ENCODE peak calls at places on chromosomes 2 and 18, in eight cellular contexts. One of them, this sample, is unnamed.
A peak's percentile ranks its signal among the peaks of the same experiment; 100 is the strongest.

GRCh38 chr2:73036779-73037165 is 34.7 kb downstream of the SFXN5 start:
- DNase-seq in lower lobe of right lung: no peak
- DNase-seq in upper lobe of right lung: no peak
- DNase-seq in right lobe of liver: peak; percentile 42
- DNase-seq in NT2/D1: no peak
- DNase-seq in WERI-Rb-1: no peak
- DNase-seq in endothelial cell of umbilical vein: no peak
- DNase-seq in hepatocyte: no peak
- DNase-seq in this sample: no peak

GRCh38 chr2:109612991-109613921 is 510 bp downstream of the SEPTIN10 start:
- DNase-seq in NT2/D1: no peak
- DNase-seq in upper lobe of right lung: no peak
- DNase-seq in lower lobe of right lung: peak; percentile 75
- DNase-seq in endothelial cell of umbilical vein: peak; percentile 72
- DNase-seq in WERI-Rb-1: no peak
- DNase-seq in right lobe of liver: peak; percentile 72
- DNase-seq in hepatocyte: peak; percentile 75
- DNase-seq in this sample: peak; percentile 78

GRCh38 chr2:39632871-39633270 is 32.8 kb upstream of the TMEM178A start:
- DNase-seq in NT2/D1: no peak
- DNase-seq in upper lobe of right lung: no peak
- DNase-seq in WERI-Rb-1: no peak
- DNase-seq in lower lobe of right lung: no peak
- DNase-seq in endothelial cell of umbilical vein: no peak
- DNase-seq in right lobe of liver: no peak
- DNase-seq in hepatocyte: no peak
- DNase-seq in this sample: no peak

GRCh38 chr2:233979748-233980147 is 62.6 kb downstream of the TRPM8 start:
- DNase-seq in upper lobe of right lung: no peak
- DNase-seq in lower lobe of right lung: no peak
- DNase-seq in right lobe of liver: peak; percentile 86
- DNase-seq in NT2/D1: no peak
- DNase-seq in WERI-Rb-1: no peak
- DNase-seq in endothelial cell of umbilical vein: no peak
- DNase-seq in hepatocyte: no peak
- DNase-seq in this sample: no peak

GRCh38 chr2:190564838-190565237 is 30.3 kb upstream of the NEMP2 start:
- DNase-seq in endothelial cell of umbilical vein: no peak
- DNase-seq in WERI-Rb-1: no peak
- DNase-seq in upper lobe of right lung: no peak
- DNase-seq in lower lobe of right lung: no peak
- DNase-seq in right lobe of liver: no peak
- DNase-seq in hepatocyte: no peak
- DNase-seq in NT2/D1: no peak
- DNase-seq in this sample: no peak

GRCh38 chr2:47008381-47009280 is 93.0 kb upstream of the MCFD2 start:
- DNase-seq in lower lobe of right lung: no peak
- DNase-seq in upper lobe of right lung: no peak
- DNase-seq in NT2/D1: peak; percentile 79
- DNase-seq in endothelial cell of umbilical vein: no peak
- DNase-seq in right lobe of liver: no peak
- DNase-seq in hepatocyte: peak; percentile 43
- DNase-seq in WERI-Rb-1: peak; percentile 90
- DNase-seq in this sample: peak; percentile 81

GRCh38 chr2:11829947-11830707 is 83.7 kb downstream of the LPIN1 start:
- DNase-seq in endothelial cell of umbilical vein: peak; percentile 96
- DNase-seq in NT2/D1: peak; percentile 85
- DNase-seq in upper lobe of right lung: peak; percentile 82
- DNase-seq in WERI-Rb-1: peak; percentile 88
- DNase-seq in right lobe of liver: peak; percentile 54
- DNase-seq in hepatocyte: peak; percentile 90
- DNase-seq in lower lobe of right lung: peak; percentile 73
- DNase-seq in this sample: peak; percentile 70

GRCh38 chr2:168913171-168913484 is 12.0 kb downstream of the G6PC2 start:
- DNase-seq in endothelial cell of umbilical vein: no peak
- DNase-seq in upper lobe of right lung: no peak
- DNase-seq in NT2/D1: no peak
- DNase-seq in hepatocyte: no peak
- DNase-seq in lower lobe of right lung: no peak
- DNase-seq in right lobe of liver: no peak
- DNase-seq in WERI-Rb-1: no peak
- DNase-seq in this sample: no peak

GRCh38 chr2:16263241-16263890 is 323.0 kb downstream of the MYCN start:
- DNase-seq in hepatocyte: no peak
- DNase-seq in endothelial cell of umbilical vein: no peak
- DNase-seq in NT2/D1: no peak
- DNase-seq in right lobe of liver: no peak
- DNase-seq in upper lobe of right lung: no peak
- DNase-seq in WERI-Rb-1: no peak
- DNase-seq in lower lobe of right lung: no peak
- DNase-seq in this sample: no peak

GRCh38 chr2:168584934-168585333 is 128.9 kb downstream of the CERS6 start:
- DNase-seq in NT2/D1: no peak
- DNase-seq in WERI-Rb-1: no peak
- DNase-seq in upper lobe of right lung: no peak
- DNase-seq in endothelial cell of umbilical vein: no peak
- DNase-seq in lower lobe of right lung: no peak
- DNase-seq in right lobe of liver: no peak
- DNase-seq in hepatocyte: no peak
- DNase-seq in this sample: no peak

GRCh38 chr2:173286153-173286809 is 68.4 kb upstream of the CDCA7 start:
- DNase-seq in right lobe of liver: no peak
- DNase-seq in upper lobe of right lung: no peak
- DNase-seq in endothelial cell of umbilical vein: no peak
- DNase-seq in lower lobe of right lung: no peak
- DNase-seq in NT2/D1: no peak
- DNase-seq in hepatocyte: no peak
- DNase-seq in WERI-Rb-1: no peak
- DNase-seq in this sample: peak; percentile 39

GRCh38 chr2:3612639-3613523 is 18.0 kb downstream of the COLEC11 start:
- DNase-seq in endothelial cell of umbilical vein: no peak
- DNase-seq in upper lobe of right lung: peak; percentile 51
- DNase-seq in lower lobe of right lung: no peak
- DNase-seq in WERI-Rb-1: no peak
- DNase-seq in hepatocyte: no peak
- DNase-seq in NT2/D1: no peak
- DNase-seq in right lobe of liver: peak; percentile 40
- DNase-seq in this sample: peak; percentile 31

GRCh38 chr2:226873051-226873620 is 37.3 kb downstream of the RHBDD1 start:
- DNase-seq in NT2/D1: no peak
- DNase-seq in WERI-Rb-1: no peak
- DNase-seq in endothelial cell of umbilical vein: no peak
- DNase-seq in hepatocyte: no peak
- DNase-seq in upper lobe of right lung: no peak
- DNase-seq in right lobe of liver: no peak
- DNase-seq in lower lobe of right lung: no peak
- DNase-seq in this sample: no peak

GRCh38 chr2:109180786-109181185 is 51.8 kb downstream of the SH3RF3 start:
- DNase-seq in upper lobe of right lung: no peak
- DNase-seq in WERI-Rb-1: no peak
- DNase-seq in hepatocyte: no peak
- DNase-seq in lower lobe of right lung: no peak
- DNase-seq in right lobe of liver: no peak
- DNase-seq in NT2/D1: no peak
- DNase-seq in endothelial cell of umbilical vein: no peak
- DNase-seq in this sample: no peak

GRCh38 chr2:113981404-113982134 is 91.7 kb downstream of the ACTR3 start:
- DNase-seq in upper lobe of right lung: no peak
- DNase-seq in right lobe of liver: no peak
- DNase-seq in endothelial cell of umbilical vein: no peak
- DNase-seq in WERI-Rb-1: no peak
- DNase-seq in NT2/D1: no peak
- DNase-seq in hepatocyte: no peak
- DNase-seq in lower lobe of right lung: no peak
- DNase-seq in this sample: no peak

GRCh38 chr18:79332601-79333000 is 63.1 kb upstream of the NFATC1 start:
- DNase-seq in hepatocyte: no peak
- DNase-seq in NT2/D1: no peak
- DNase-seq in WERI-Rb-1: no peak
- DNase-seq in upper lobe of right lung: no peak
- DNase-seq in lower lobe of right lung: no peak
- DNase-seq in right lobe of liver: no peak
- DNase-seq in endothelial cell of umbilical vein: no peak
- DNase-seq in this sample: peak; percentile 49

GRCh38 chr2:212021947-212022346 is 516.7 kb downstream of the ERBB4 start:
- DNase-seq in lower lobe of right lung: no peak
- DNase-seq in NT2/D1: no peak
- DNase-seq in endothelial cell of umbilical vein: peak; percentile 42
- DNase-seq in hepatocyte: no peak
- DNase-seq in right lobe of liver: no peak
- DNase-seq in upper lobe of right lung: no peak
- DNase-seq in WERI-Rb-1: no peak
- DNase-seq in this sample: no peak

GRCh38 chr2:200397785-200398184 is 91.3 kb downstream of the SPATS2L start:
- DNase-seq in WERI-Rb-1: no peak
- DNase-seq in NT2/D1: no peak
- DNase-seq in endothelial cell of umbilical vein: no peak
- DNase-seq in hepatocyte: no peak
- DNase-seq in lower lobe of right lung: no peak
- DNase-seq in right lobe of liver: no peak
- DNase-seq in upper lobe of right lung: no peak
- DNase-seq in this sample: no peak

GRCh38 chr18:3041857-3042256 is 28.9 kb upstream of the LPIN2 start:
- DNase-seq in upper lobe of right lung: no peak
- DNase-seq in WERI-Rb-1: no peak
- DNase-seq in right lobe of liver: no peak
- DNase-seq in hepatocyte: no peak
- DNase-seq in lower lobe of right lung: no peak
- DNase-seq in endothelial cell of umbilical vein: no peak
- DNase-seq in NT2/D1: no peak
- DNase-seq in this sample: no peak

GRCh38 chr18:59006461-59007067 is 133.1 kb upstream of the SEC11C start:
- DNase-seq in endothelial cell of umbilical vein: no peak
- DNase-seq in upper lobe of right lung: no peak
- DNase-seq in NT2/D1: no peak
- DNase-seq in WERI-Rb-1: no peak
- DNase-seq in hepatocyte: no peak
- DNase-seq in lower lobe of right lung: no peak
- DNase-seq in right lobe of liver: no peak
- DNase-seq in this sample: no peak

GRCh38 chr18:37548679-37549289 is 16.8 kb downstream of the CELF4 start:
- DNase-seq in hepatocyte: no peak
- DNase-seq in lower lobe of right lung: no peak
- DNase-seq in right lobe of liver: no peak
- DNase-seq in NT2/D1: no peak
- DNase-seq in upper lobe of right lung: peak; percentile 52
- DNase-seq in endothelial cell of umbilical vein: no peak
- DNase-seq in WERI-Rb-1: no peak
- DNase-seq in this sample: no peak
- H3K27me3 ChIP-seq in hepatocyte: peaks cover 3% of the 10 kb centered on the region
- H3K27me3 ChIP-seq in lower lobe of right lung: peaks cover 4% of the 10 kb centered on the region
- H3K27me3 ChIP-seq in right lobe of liver: no peaks in the 10 kb centered on the region
- H3K27me3 ChIP-seq in NT2/D1: peaks cover 15% of the 10 kb centered on the region
- H3K27me3 ChIP-seq in upper lobe of right lung: peaks cover 18% of the 10 kb centered on the region
- H3K27me3 ChIP-seq in endothelial cell of umbilical vein: no peaks in the 10 kb centered on the region
- H3K27me3 ChIP-seq in WERI-Rb-1: no peaks in the 10 kb centered on the region
- H3K27me3 ChIP-seq in this sample: peaks cover 3% of the 10 kb centered on the region

DNA sequence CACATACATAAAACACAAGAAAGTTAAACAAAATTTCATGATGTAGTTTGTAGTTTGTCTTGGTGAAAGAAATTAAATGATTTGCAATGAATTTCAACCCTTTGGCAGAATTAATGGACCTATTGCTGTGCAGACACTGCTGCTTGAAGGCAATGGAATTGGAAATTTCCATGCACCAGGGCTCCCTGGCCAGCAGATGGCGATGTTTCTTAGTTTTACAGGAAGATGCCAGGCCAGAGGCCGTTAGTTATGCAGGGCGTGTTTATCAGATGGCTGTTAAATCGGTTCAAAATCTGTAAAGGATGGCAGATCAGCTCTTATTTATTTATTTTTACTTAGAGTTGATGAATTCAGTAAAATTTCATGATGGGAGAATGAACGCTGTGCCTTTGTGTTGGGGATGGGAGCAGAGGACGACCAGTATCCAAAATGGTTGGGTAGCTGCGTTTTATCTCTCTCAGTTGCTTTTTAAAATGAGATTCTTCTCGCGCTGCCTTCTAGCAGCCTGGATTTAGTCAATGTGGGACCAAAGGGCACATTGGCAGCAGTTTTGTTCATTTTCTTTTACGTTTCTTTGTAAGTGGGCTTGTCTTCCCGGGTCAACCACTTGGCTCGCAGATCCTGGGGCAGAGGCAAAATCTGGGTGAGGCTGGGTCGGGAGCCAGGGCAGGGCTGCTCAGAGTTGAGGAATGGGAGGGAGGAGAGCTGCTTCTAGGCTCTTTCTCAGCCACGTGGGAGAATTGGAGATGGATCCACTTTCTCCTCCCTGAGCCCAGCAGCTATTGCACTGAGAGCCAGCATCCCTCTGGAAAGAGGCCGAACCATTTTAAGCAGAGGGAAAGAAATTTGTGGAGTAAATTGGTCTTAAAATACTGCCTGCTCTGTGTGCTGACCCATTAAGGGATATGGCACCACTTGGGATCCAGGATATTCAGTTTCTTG is 344.0 kb downstream of the PIK3C3 start:
- DNase-seq in WERI-Rb-1: peak; percentile 76
- DNase-seq in NT2/D1: peak; percentile 43
- DNase-seq in endothelial cell of umbilical vein: peak; percentile 61
- DNase-seq in lower lobe of right lung: peak; percentile 58
- DNase-seq in right lobe of liver: peak; percentile 74
- DNase-seq in upper lobe of right lung: peak; percentile 71
- DNase-seq in hepatocyte: peak; percentile 85
- DNase-seq in this sample: peak; percentile 18
- H3K4me3 ChIP-seq in WERI-Rb-1: no peak overlapping the region
- H3K4me3 ChIP-seq in NT2/D1: no peak overlapping the region
- H3K4me3 ChIP-seq in endothelial cell of umbilical vein: no peak overlapping the region
- H3K4me3 ChIP-seq in lower lobe of right lung: no peak overlapping the region
- H3K4me3 ChIP-seq in right lobe of liver: no peak overlapping the region
- H3K4me3 ChIP-seq in upper lobe of right lung: peak overlapping the region; percentile 18
- H3K4me3 ChIP-seq in hepatocyte: no peak overlapping the region
- H3K4me3 ChIP-seq in this sample: no peak overlapping the region

DNA sequence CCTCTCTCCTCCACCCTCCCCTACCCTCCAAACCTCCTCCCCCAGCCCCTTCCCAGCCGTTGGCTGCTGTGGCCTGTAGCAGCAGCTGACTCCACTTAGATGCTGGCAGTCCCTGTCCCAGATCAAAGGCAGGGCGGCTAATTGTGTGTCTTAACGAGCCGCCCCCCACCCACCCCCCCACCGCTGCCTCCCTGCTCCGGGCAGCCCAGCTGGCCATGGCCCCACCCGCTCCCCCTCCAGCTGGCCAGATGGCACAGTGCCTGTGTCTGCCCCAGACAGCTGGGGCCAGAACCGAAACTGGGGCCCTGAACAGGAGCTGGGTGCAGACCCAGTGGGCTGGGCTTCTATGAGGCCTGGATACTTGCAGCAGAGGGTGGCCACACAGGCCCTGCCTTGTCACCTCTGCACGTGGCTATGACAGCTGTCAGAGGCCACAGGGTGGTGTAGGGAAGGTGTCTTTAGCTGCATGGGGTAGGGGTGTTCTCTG is 5.9 kb downstream of the WNT10A start:
- DNase-seq in endothelial cell of umbilical vein: no peak
- DNase-seq in upper lobe of right lung: no peak
- DNase-seq in lower lobe of right lung: no peak
- DNase-seq in NT2/D1: no peak
- DNase-seq in right lobe of liver: no peak
- DNase-seq in hepatocyte: no peak
- DNase-seq in WERI-Rb-1: peak; percentile 73
- DNase-seq in this sample: peak; percentile 67
- H3K27me3 ChIP-seq in endothelial cell of umbilical vein: peaks cover 77% of the 10 kb centered on the region
- H3K27me3 ChIP-seq in upper lobe of right lung: peaks cover 14% of the 10 kb centered on the region
- H3K27me3 ChIP-seq in lower lobe of right lung: peaks cover 32% of the 10 kb centered on the region
- H3K27me3 ChIP-seq in NT2/D1: peaks cover 88% of the 10 kb centered on the region
- H3K27me3 ChIP-seq in right lobe of liver: no peaks in the 10 kb centered on the region
- H3K27me3 ChIP-seq in hepatocyte: peaks cover 43% of the 10 kb centered on the region
- H3K27me3 ChIP-seq in WERI-Rb-1: no peaks in the 10 kb centered on the region
- H3K27me3 ChIP-seq in this sample: peaks cover 92% of the 10 kb centered on the region

GRCh38 chr2:69695850-69696216 is 46.1 kb upstream of the ANXA4 start:
- DNase-seq in NT2/D1: no peak
- DNase-seq in right lobe of liver: no peak
- DNase-seq in endothelial cell of umbilical vein: no peak
- DNase-seq in WERI-Rb-1: no peak
- DNase-seq in hepatocyte: no peak
- DNase-seq in upper lobe of right lung: no peak
- DNase-seq in lower lobe of right lung: no peak
- DNase-seq in this sample: no peak
- H3K4me3 ChIP-seq in NT2/D1: no peak overlapping the region
- H3K4me3 ChIP-seq in right lobe of liver: no peak overlapping the region
- H3K4me3 ChIP-seq in endothelial cell of umbilical vein: no peak overlapping the region
- H3K4me3 ChIP-seq in WERI-Rb-1: no peak overlapping the region
- H3K4me3 ChIP-seq in hepatocyte: no peak overlapping the region
- H3K4me3 ChIP-seq in upper lobe of right lung: no peak overlapping the region
- H3K4me3 ChIP-seq in lower lobe of right lung: no peak overlapping the region
- H3K4me3 ChIP-seq in this sample: no peak overlapping the region

This sample was measured in H7.